ENCODE peak calls at places on chromosomes 1 and 21, in four cellular contexts. One of them, this sample, is unnamed.

GRCh38 chr1:107138166-107138565 is 2.7 kb upstream of the NTNG1 start:
- DNase-seq in mesenchymal stem cell: no peak
- DNase-seq in IMR-90: no peak
- DNase-seq in H1: no peak
- DNase-seq in this sample: no peak

GRCh38 chr1:5254975-5255374 is 600.6 kb downstream of the AJAP1 start:
- DNase-seq in H1: no peak
- DNase-seq in IMR-90: no peak
- DNase-seq in mesenchymal stem cell: no peak
- DNase-seq in this sample: no peak

GRCh38 chr1:209769171-209769904 is 13.5 kb downstream of the TRAF3IP3 start:
- DNase-seq in H1: no peak
- DNase-seq in mesenchymal stem cell: peak
- DNase-seq in IMR-90: peak
- DNase-seq in this sample: no peak

GRCh38 chr1:15848143-15848928 is 829 bp downstream of the SPEN start:
- DNase-seq in H1: peak
- DNase-seq in IMR-90: peak
- DNase-seq in mesenchymal stem cell: peak
- DNase-seq in this sample: peak

GRCh38 chr1:160838876-160839275 is 23.8 kb downstream of the CD244 start:
- DNase-seq in mesenchymal stem cell: no peak
- DNase-seq in IMR-90: no peak
- DNase-seq in H1: no peak
- DNase-seq in this sample: no peak

GRCh38 chr1:20215716-20216115 is 29.4 kb upstream of the PLA2G2C start:
- DNase-seq in mesenchymal stem cell: no peak
- DNase-seq in IMR-90: no peak
- DNase-seq in H1: no peak
- DNase-seq in this sample: no peak

GRCh38 chr1:88302843-88303486 is 381.1 kb upstream of the PKN2 start:
- DNase-seq in H1: no peak
- DNase-seq in IMR-90: peak
- DNase-seq in mesenchymal stem cell: peak
- DNase-seq in this sample: no peak

GRCh38 chr1:234770031-234770795 is 160.2 kb upstream of the IRF2BP2 start:
- DNase-seq in mesenchymal stem cell: no peak
- DNase-seq in IMR-90: no peak
- DNase-seq in H1: no peak
- DNase-seq in this sample: no peak

GRCh38 chr21:29606613-29607012 is 307.9 kb downstream of the BACH1 start:
- DNase-seq in IMR-90: no peak
- DNase-seq in mesenchymal stem cell: no peak
- DNase-seq in H1: no peak
- DNase-seq in this sample: no peak

GRCh38 chr1:40299366-40300248 is 17.5 kb downstream of the COL9A2 start:
- DNase-seq in H1: no peak
- DNase-seq in IMR-90: peak
- DNase-seq in mesenchymal stem cell: no peak
- DNase-seq in this sample: no peak

GRCh38 chr1:241323510-241323909 is 33.5 kb downstream of the RGS7 start:
- DNase-seq in mesenchymal stem cell: peak
- DNase-seq in IMR-90: peak
- DNase-seq in H1: peak
- DNase-seq in this sample: peak

DNA sequence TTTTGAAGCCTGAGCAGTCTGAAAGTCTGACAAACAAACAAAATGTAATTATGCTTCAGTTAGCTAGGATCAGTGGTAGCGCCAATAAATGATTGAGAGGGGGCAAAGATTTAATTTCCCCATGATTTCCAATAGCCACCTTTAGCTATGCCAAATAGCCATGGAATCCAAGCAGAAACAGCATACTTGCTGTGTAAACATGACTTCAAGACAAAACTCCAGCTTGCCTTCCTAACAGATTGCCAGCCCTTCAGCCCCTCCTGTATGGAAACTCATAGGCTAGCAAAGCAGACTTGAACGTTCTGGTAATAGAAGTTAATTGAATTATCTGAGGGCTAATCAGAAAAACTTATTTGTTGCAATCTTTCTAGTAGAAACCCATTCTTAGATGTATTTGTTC is 25.6 kb upstream of the SLC30A1 start:
- DNase-seq in IMR-90: no peak
- DNase-seq in mesenchymal stem cell: no peak
- DNase-seq in H1: no peak
- DNase-seq in this sample: no peak
- H3K27ac ChIP-seq in IMR-90: no peak
- H3K27ac ChIP-seq in mesenchymal stem cell: no peak
- H3K27ac ChIP-seq in H1: no peak
- H3K27ac ChIP-seq in this sample: no peak

GRCh38 chr21:44952929-44953627 is 13.2 kb downstream of the SLX9 start:
- DNase-seq in mesenchymal stem cell: no peak
- DNase-seq in H1: no peak
- DNase-seq in IMR-90: no peak
- DNase-seq in this sample: no peak
- H4K8ac ChIP-seq in mesenchymal stem cell: no peak
- H4K8ac ChIP-seq in H1: no peak
- H4K8ac ChIP-seq in IMR-90: no peak
- H4K8ac ChIP-seq in this sample: no peak

GRCh38 chr21:38263493-38263892 is 6.7 kb downstream of the KCNJ15 start:
- DNase-seq in mesenchymal stem cell: no peak
- DNase-seq in H1: no peak
- DNase-seq in IMR-90: peak
- DNase-seq in this sample: no peak
- H3K27ac ChIP-seq in mesenchymal stem cell: peak
- H3K27ac ChIP-seq in H1: no peak
- H3K27ac ChIP-seq in IMR-90: no peak
- H3K27ac ChIP-seq in this sample: no peak

DNA sequence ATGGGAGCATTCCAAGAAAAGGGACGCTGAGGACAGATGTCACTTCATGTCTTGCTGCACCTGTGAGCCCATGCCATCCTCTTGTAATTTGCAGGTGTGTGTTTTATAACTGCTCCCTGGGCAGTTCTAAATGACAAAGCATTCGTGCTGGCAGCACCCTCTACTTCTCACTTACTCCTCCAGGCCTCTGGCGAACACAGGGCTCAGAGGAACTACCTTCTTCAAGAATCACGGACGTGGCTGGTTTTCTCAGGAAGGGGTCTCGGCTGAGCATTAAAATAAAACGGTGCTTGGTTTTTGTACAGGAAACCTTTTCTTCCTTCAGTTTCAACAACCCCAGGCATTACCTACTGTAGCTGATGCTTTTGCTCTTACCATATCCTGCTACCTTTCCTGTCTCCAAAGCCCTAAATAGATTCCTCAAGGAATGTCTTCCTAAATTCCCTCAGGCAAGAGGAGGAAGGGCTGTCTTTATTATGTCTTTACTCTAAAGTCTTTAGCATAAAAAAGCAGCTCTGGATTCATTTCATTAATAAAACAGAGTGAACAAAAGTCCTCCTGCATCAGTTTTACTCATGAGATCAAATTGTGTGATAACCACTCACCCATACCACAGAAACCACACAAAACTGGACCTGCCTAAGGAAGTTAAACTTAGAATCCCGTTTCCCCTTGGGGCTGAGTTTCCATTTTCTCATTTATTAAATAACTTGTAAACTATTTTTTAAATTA is 79.0 kb upstream of the MAP10 start:
- DNase-seq in mesenchymal stem cell: no peak
- DNase-seq in H1: peak
- DNase-seq in IMR-90: peak
- DNase-seq in this sample: peak
- H4K8ac ChIP-seq in mesenchymal stem cell: no peak
- H4K8ac ChIP-seq in H1: no peak
- H4K8ac ChIP-seq in IMR-90: no peak
- H4K8ac ChIP-seq in this sample: no peak